ENCODE peak calls at places on chromosomes 1 and 21, in ten cellular contexts. L, R, J, U, N, M, E, H, K and I are unnamed samples.

GRCh38 chr1:31765041-31765467 is 914 bp upstream of the ADGRB2 start:
- DNase-seq in K (no peak), M (no peak), H (no peak), J (no peak), N (no peak), E (no peak), R (peak; percentile 41), U (no peak), L (no peak), I (no peak)

GRCh38 chr1:224681816-224682215 is 65.7 kb downstream of the CNIH3 start:
- DNase-seq in N (no peak), L (no peak), E (no peak), M (no peak), R (no peak), J (no peak), U (no peak), K (no peak), H (no peak), I (no peak)

GRCh38 chr1:58652351-58653184 is 47.3 kb downstream of the MYSM1 start:
- DNase-seq in U (peak; percentile 73), L (peak; percentile 70), R (peak; percentile 71), J (peak; percentile 38), H (no peak), M (peak; percentile 10), E (peak; percentile 74), N (peak; percentile 30), K (peak; percentile 33), I (peak; percentile 64)

GRCh38 chr1:203325418-203326091 is 20.2 kb downstream of the BTG2 start:
- DNase-seq in U (no peak), R (peak; percentile 71), J (no peak), L (no peak), E (no peak), N (no peak), M (no peak), K (no peak), H (no peak), I (no peak)

GRCh38 chr21:46051379-46051770 is 46.5 kb upstream of the COL6A2 start:
- DNase-seq in H (peak; percentile 37), L (no peak), M (no peak), U (no peak), E (no peak), J (no peak), K (no peak), R (no peak), N (no peak), I (no peak)

GRCh38 chr1:203717120-203717519 is 47.9 kb upstream of the LAX1 start:
- DNase-seq in K (no peak), N (no peak), L (no peak), U (no peak), E (no peak), M (no peak), H (no peak), R (no peak), J (no peak), I (no peak)

GRCh38 chr1:100928128-100928527 is 32.2 kb downstream of the SLC30A7 start:
- DNase-seq in N (no peak), L (no peak), U (no peak), H (no peak), R (peak; percentile 8), M (no peak), J (no peak), K (no peak), E (no peak), I (no peak)

GRCh38 chr1:6880951-6881690 is 95.9 kb downstream of the CAMTA1 start:
- DNase-seq in E (no peak), R (no peak), K (no peak), U (no peak), M (no peak), H (no peak), J (no peak), N (no peak), L (no peak), I (no peak)

GRCh38 chr21:45499970-45500575 is 42.2 kb downstream of the SLC19A1 start:
- DNase-seq in E (no peak), M (no peak), H (no peak), N (no peak), K (no peak), J (no peak), R (no peak), U (no peak), L (no peak), I (no peak)

GRCh38 chr1:70487910-70488665 is 77.0 kb downstream of the CTH start:
- DNase-seq in E (no peak), U (no peak), K (no peak), H (no peak), J (no peak), R (peak; percentile 6), M (no peak), L (peak; percentile 10), N (peak; percentile 14), I (peak; percentile 20)

GRCh38 chr1:85467036-85467435 is 2.1 kb upstream of the DDAH1 start:
- DNase-seq in E (no peak), J (no peak), L (no peak), N (no peak), R (no peak), U (no peak), M (no peak), H (no peak), K (no peak), I (no peak)

GRCh38 chr1:20472860-20473711 is 12.9 kb downstream of the CAMK2N1 start:
- DNase-seq in J (no peak), E (peak; percentile 53), K (no peak), U (no peak), M (no peak), L (no peak), H (no peak), N (no peak), R (no peak), I (no peak)

GRCh38 chr1:207389728-207390464 is 64.2 kb upstream of the CR2 start:
- DNase-seq in L (peak; percentile 84), H (no peak), N (no peak), M (no peak), J (no peak), R (no peak), K (no peak), E (no peak), U (no peak), I (no peak)

GRCh38 chr1:116716391-116716790 is 37.8 kb upstream of the CD2 start:
- DNase-seq in R (no peak), L (no peak), K (no peak), N (no peak), H (no peak), U (no peak), J (no peak), E (no peak), M (no peak), I (no peak)

GRCh38 chr1:205211839-205212241 is 338 bp upstream of the DSTYK start:
- DNase-seq in J (no peak), E (no peak), K (no peak), M (no peak), U (no peak), N (no peak), R (no peak), L (no peak), H (no peak), I (no peak)

GRCh38 chr1:169309178-169310166 is 58.1 kb downstream of the NME7 start:
- DNase-seq in L (peak; percentile 42), J (no peak), M (no peak), E (no peak), K (no peak), R (no peak), N (no peak), H (no peak), U (no peak), I (no peak)

GRCh38 chr1:98017184-98017583 is 96.3 kb upstream of the DPYD start:
- DNase-seq in M (no peak), E (no peak), N (no peak), H (no peak), U (no peak), K (no peak), J (no peak), R (no peak), L (no peak), I (no peak)

GRCh38 chr1:41365772-41366427 is 4.7 kb downstream of the FOXO6 start:
- DNase-seq in U (no peak), M (no peak), L (no peak), N (no peak), R (peak; percentile 96), E (no peak), K (no peak), J (no peak), H (no peak), I (peak; percentile 41)

GRCh38 chr1:227223407-227223806 is 94.9 kb downstream of the CDC42BPA start:
- DNase-seq in J (no peak), N (no peak), U (no peak), E (no peak), H (no peak), K (no peak), R (no peak), L (no peak), M (no peak), I (no peak)

GRCh38 chr1:55632058-55632457 is 416.9 kb upstream of the USP24 start:
- DNase-seq in L (peak; percentile 35), H (no peak), K (peak; percentile 45), R (no peak), J (no peak), M (no peak), N (no peak), E (no peak), U (no peak), I (peak; percentile 20)

GRCh38 chr1:223645903-223646302 is 19.6 kb downstream of the CAPN8 start:
- DNase-seq in E (no peak), U (no peak), L (no peak), J (no peak), H (no peak), R (no peak), K (no peak), M (no peak), N (no peak), I (no peak)

GRCh38 chr1:53250325-53250724 is 12.0 kb upstream of the MAGOH start:
- DNase-seq in M (no peak), J (no peak), U (no peak), R (no peak), L (no peak), N (no peak), K (no peak), E (no peak), H (no peak), I (no peak)

GRCh38 chr1:192477630-192478029 is 97.9 kb upstream of the RGS1 start:
- DNase-seq in R (peak; percentile 14), L (peak; percentile 57), U (no peak), E (no peak), M (no peak), J (no peak), H (no peak), K (no peak), N (no peak), I (peak; percentile 37)

GRCh38 chr1:39927538-39927937 is 25.8 kb upstream of the MYCL start:
- DNase-seq in E (no peak), L (no peak), M (no peak), J (no peak), H (no peak), R (no peak), K (no peak), N (no peak), U (no peak), I (no peak)

GRCh38 chr1:198387587-198387986 is 152.9 kb downstream of the ATP6V1G3 start:
- DNase-seq in J (no peak), E (no peak), U (no peak), R (no peak), N (no peak), K (peak; percentile 71), M (no peak), H (no peak), L (no peak), I (peak; percentile 5)

GRCh38 chr1:234782821-234783220 is 172.8 kb upstream of the IRF2BP2 start:
- DNase-seq in M (no peak), E (no peak), L (no peak), U (no peak), K (no peak), N (no peak), J (no peak), H (peak; percentile 89), R (no peak), I (no peak)